ENCODE peak calls at places on chromosomes 16 and 17, in four cellular contexts. One of them, this sample, is unnamed.

GRCh38 chr17:48871551-48872351 is 20.8 kb upstream of the ATP5MC1 start:
- DNase-seq in AG04450: no peak
- DNase-seq in breast epithelium: no peak
- DNase-seq in stomach: peak; percentile 79
- DNase-seq in this sample: no peak

GRCh38 chr17:58956997-58957724 is 149.5 kb downstream of the TRIM37 start:
- DNase-seq in breast epithelium: no peak
- DNase-seq in AG04450: no peak
- DNase-seq in stomach: no peak
- DNase-seq in this sample: no peak

GRCh38 chr16:84277244-84277823 is 17.3 kb upstream of the WFDC1 start:
- DNase-seq in AG04450: no peak
- DNase-seq in breast epithelium: no peak
- DNase-seq in stomach: peak; percentile 77
- DNase-seq in this sample: peak; percentile 67

GRCh38 chr17:54029196-54029595 is 206.5 kb downstream of the KIF2B start:
- DNase-seq in stomach: no peak
- DNase-seq in AG04450: no peak
- DNase-seq in breast epithelium: no peak
- DNase-seq in this sample: no peak

GRCh38 chr16:50282010-50282538 is 15.7 kb downstream of the ADCY7 start:
- DNase-seq in stomach: peak; percentile 69
- DNase-seq in breast epithelium: peak; percentile 35
- DNase-seq in AG04450: no peak
- DNase-seq in this sample: peak; percentile 25

GRCh38 chr17:66805567-66805966 is 29.4 kb upstream of the CACNG5 start:
- DNase-seq in breast epithelium: no peak
- DNase-seq in stomach: no peak
- DNase-seq in AG04450: no peak
- DNase-seq in this sample: no peak

GRCh38 chr17:75625813-75626486 is 7.3 kb upstream of the SMIM5 start:
- DNase-seq in stomach: no peak
- DNase-seq in breast epithelium: no peak
- DNase-seq in AG04450: no peak
- DNase-seq in this sample: no peak

GRCh38 chr16:57224651-57225335 is 20.3 kb upstream of the ARL2BP start:
- DNase-seq in breast epithelium: no peak
- DNase-seq in AG04450: no peak
- DNase-seq in stomach: no peak
- DNase-seq in this sample: no peak

GRCh38 chr16:55000595-55000994 is 69.9 kb downstream of the IRX5 start:
- DNase-seq in breast epithelium: no peak
- DNase-seq in stomach: no peak
- DNase-seq in AG04450: no peak
- DNase-seq in this sample: no peak

GRCh38 chr16:85431431-85432124 is 181.5 kb upstream of the GSE1 start:
- DNase-seq in stomach: no peak
- DNase-seq in AG04450: no peak
- DNase-seq in breast epithelium: no peak
- DNase-seq in this sample: no peak

GRCh38 chr16:81729451-81729850 is 49.6 kb upstream of the PLCG2 start:
- DNase-seq in breast epithelium: no peak
- DNase-seq in stomach: no peak
- DNase-seq in AG04450: no peak
- DNase-seq in this sample: no peak

GRCh38 chr17:29619251-29619650 is 3.5 kb downstream of the CORO6 start:
- DNase-seq in breast epithelium: no peak
- DNase-seq in AG04450: no peak
- DNase-seq in stomach: no peak
- DNase-seq in this sample: no peak

GRCh38 chr16:68367034-68367433 is 56.2 kb downstream of the PRMT7 start:
- DNase-seq in AG04450: no peak
- DNase-seq in breast epithelium: no peak
- DNase-seq in stomach: peak; percentile 48
- DNase-seq in this sample: no peak

GRCh38 chr16:72921106-72921505 is 126.8 kb downstream of the ZFHX3 start:
- DNase-seq in stomach: no peak
- DNase-seq in breast epithelium: no peak
- DNase-seq in AG04450: no peak
- DNase-seq in this sample: no peak

GRCh38 chr17:70691150-70691549 is 521.8 kb downstream of the KCNJ2 start:
- DNase-seq in stomach: no peak
- DNase-seq in AG04450: no peak
- DNase-seq in breast epithelium: no peak
- DNase-seq in this sample: no peak

GRCh38 chr16:14364386-14365199 is 265.5 kb downstream of the PARN start:
- DNase-seq in stomach: peak; percentile 35
- DNase-seq in AG04450: peak; percentile 36
- DNase-seq in breast epithelium: no peak
- DNase-seq in this sample: no peak

GRCh38 chr17:64291268-64291851 is 28.3 kb upstream of the TEX2 start:
- DNase-seq in breast epithelium: no peak
- DNase-seq in stomach: no peak
- DNase-seq in AG04450: no peak
- DNase-seq in this sample: no peak

GRCh38 chr17:77924757-77925336 is 33.7 kb upstream of the TNRC6C start:
- DNase-seq in AG04450: no peak
- DNase-seq in stomach: peak; percentile 31
- DNase-seq in breast epithelium: peak; percentile 57
- DNase-seq in this sample: no peak

GRCh38 chr16:67291461-67291860 is 12.1 kb downstream of the PLEKHG4 start:
- DNase-seq in stomach: no peak
- DNase-seq in breast epithelium: no peak
- DNase-seq in AG04450: no peak
- DNase-seq in this sample: no peak

GRCh38 chr16:29729116-29729521 is 16.7 kb downstream of the C16orf54 start:
- DNase-seq in AG04450: peak; percentile 4
- DNase-seq in breast epithelium: no peak
- DNase-seq in stomach: no peak
- DNase-seq in this sample: no peak

GRCh38 chr16:57576429-57576870 is 34.0 kb downstream of the ADGRG5 start:
- DNase-seq in breast epithelium: peak; percentile 64
- DNase-seq in stomach: peak; percentile 87
- DNase-seq in AG04450: peak; percentile 30
- DNase-seq in this sample: peak; percentile 67

GRCh38 chr17:79834575-79835469 is 4.4 kb downstream of the CBX4 start:
- DNase-seq in AG04450: no peak
- DNase-seq in breast epithelium: no peak
- DNase-seq in stomach: no peak
- DNase-seq in this sample: no peak

GRCh38 chr17:61579382-61579781 is 11.6 kb downstream of the NACA2 start:
- DNase-seq in AG04450: no peak
- DNase-seq in breast epithelium: no peak
- DNase-seq in stomach: no peak
- DNase-seq in this sample: no peak

GRCh38 chr17:68627956-68628355 is 26.8 kb upstream of the FAM20A start:
- DNase-seq in stomach: peak; percentile 43
- DNase-seq in breast epithelium: no peak
- DNase-seq in AG04450: no peak
- DNase-seq in this sample: no peak

GRCh38 chr16:58651965-58652348 is 22.3 kb upstream of the CNOT1 start:
- DNase-seq in breast epithelium: no peak
- DNase-seq in AG04450: no peak
- DNase-seq in stomach: no peak
- DNase-seq in this sample: no peak

GRCh38 chr17:7383742-7384488 is 3.0 kb downstream of the TNK1 start:
- DNase-seq in AG04450: no peak
- DNase-seq in stomach: peak; percentile 34
- DNase-seq in breast epithelium: no peak
- DNase-seq in this sample: no peak
- H3K4me3 ChIP-seq in AG04450: peak overlapping the region; percentile 52
- H3K4me3 ChIP-seq in stomach: peak overlapping the region; percentile 43
- H3K4me3 ChIP-seq in breast epithelium: peak overlapping the region; percentile 55
- H3K4me3 ChIP-seq in this sample: peak overlapping the region; percentile 10

GRCh38 chr17:50177983-50178834 is 12.4 kb downstream of the SGCA start:
- DNase-seq in stomach: peak; percentile 79
- DNase-seq in AG04450: peak; percentile 92
- DNase-seq in breast epithelium: peak; percentile 86
- DNase-seq in this sample: peak; percentile 84
- H3K4me3 ChIP-seq in stomach: peak overlapping the region; percentile 9
- H3K4me3 ChIP-seq in AG04450: peak overlapping the region; percentile 4
- H3K4me3 ChIP-seq in breast epithelium: peak overlapping the region; percentile 54
- H3K4me3 ChIP-seq in this sample: no peak overlapping the region

GRCh38 chr17:21286066-21286770 is 1.7 kb downstream of the MAP2K3 start:
- DNase-seq in breast epithelium: peak; percentile 89
- DNase-seq in AG04450: peak; percentile 96
- DNase-seq in stomach: peak; percentile 91
- DNase-seq in this sample: peak; percentile 83
- H3K4me3 ChIP-seq in breast epithelium: peak overlapping the region; percentile 86
- H3K4me3 ChIP-seq in AG04450: peak overlapping the region; percentile 86
- H3K4me3 ChIP-seq in stomach: peak overlapping the region; percentile 96
- H3K4me3 ChIP-seq in this sample: peak overlapping the region; percentile 82

GRCh38 chr17:41797377-41797776 is 10.9 kb upstream of the JUP start:
- DNase-seq in breast epithelium: no peak
- DNase-seq in AG04450: no peak
- DNase-seq in stomach: no peak
- DNase-seq in this sample: no peak

GRCh38 chr17:41792835-41793748 is 6.6 kb upstream of the JUP start:
- DNase-seq in stomach: peak; percentile 83
- DNase-seq in AG04450: no peak
- DNase-seq in breast epithelium: peak; percentile 87
- DNase-seq in this sample: peak; percentile 61

GRCh38 chr17:41794603-41794975 is 8.1 kb upstream of the JUP start:
- DNase-seq in AG04450: no peak
- DNase-seq in stomach: no peak
- DNase-seq in breast epithelium: no peak
- DNase-seq in this sample: no peak

GRCh38 chr17:41796066-41796895 is 9.8 kb upstream of the JUP start:
- DNase-seq in stomach: no peak
- DNase-seq in AG04450: no peak
- DNase-seq in breast epithelium: no peak
- DNase-seq in this sample: no peak

GRCh38 chr17:41793749-41794602 is 7.5 kb upstream of the JUP start:
- DNase-seq in AG04450: no peak
- DNase-seq in breast epithelium: no peak
- DNase-seq in stomach: no peak
- DNase-seq in this sample: no peak
- H3K4me3 ChIP-seq in AG04450: no peak overlapping the region
- H3K4me3 ChIP-seq in breast epithelium: peak overlapping the region; percentile 44
- H3K4me3 ChIP-seq in stomach: no peak overlapping the region
- H3K4me3 ChIP-seq in this sample: no peak overlapping the region

DNA sequence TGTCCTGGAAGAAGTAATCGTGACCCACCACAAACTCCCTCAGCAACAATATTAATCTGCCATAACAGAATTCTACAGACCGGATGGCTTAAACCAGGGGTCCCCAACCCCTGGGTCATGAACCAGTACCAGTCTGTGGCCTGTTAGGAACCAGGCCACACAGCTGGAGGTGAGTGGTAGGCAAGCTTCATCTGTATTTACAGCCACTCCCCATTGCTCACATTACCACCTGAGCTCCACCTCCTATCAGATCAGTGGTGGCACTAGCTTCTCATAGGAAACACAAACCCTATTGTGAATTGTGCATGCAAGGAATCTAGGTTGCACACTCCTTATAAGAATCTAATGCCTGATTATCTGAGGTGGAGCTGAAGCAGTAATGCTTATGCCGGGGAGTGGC is 74.4 kb downstream of the NOG start:
- DNase-seq in AG04450: no peak
- DNase-seq in stomach: no peak
- DNase-seq in breast epithelium: no peak
- DNase-seq in this sample: no peak
- H3K4me3 ChIP-seq in AG04450: no peak overlapping the region
- H3K4me3 ChIP-seq in stomach: no peak overlapping the region
- H3K4me3 ChIP-seq in breast epithelium: no peak overlapping the region
- H3K4me3 ChIP-seq in this sample: no peak overlapping the region

GRCh38 chr17:36675250-36675649 is 73.9 kb downstream of the MRM1 start:
- DNase-seq in stomach: no peak
- DNase-seq in breast epithelium: no peak
- DNase-seq in AG04450: no peak
- DNase-seq in this sample: no peak
- H3K4me3 ChIP-seq in stomach: no peak overlapping the region
- H3K4me3 ChIP-seq in breast epithelium: no peak overlapping the region
- H3K4me3 ChIP-seq in AG04450: no peak overlapping the region
- H3K4me3 ChIP-seq in this sample: no peak overlapping the region

GRCh38 chr17:7589204-7589868 is 558 bp downstream of the SOX15 start:
- DNase-seq in stomach: peak; percentile 86
- DNase-seq in AG04450: no peak
- DNase-seq in breast epithelium: peak; percentile 79
- DNase-seq in this sample: peak; percentile 86

GRCh38 chr17:7589891-7590611 is at the start of gene SOX15:
- DNase-seq in breast epithelium: no peak
- DNase-seq in stomach: no peak
- DNase-seq in AG04450: no peak
- DNase-seq in this sample: peak; percentile 70

GRCh38 chr17:7587420-7587786 is 2.5 kb downstream of the SOX15 start:
- DNase-seq in AG04450: peak; percentile 91
- DNase-seq in stomach: no peak
- DNase-seq in breast epithelium: no peak
- DNase-seq in this sample: no peak

GRCh38 chr17:7587831-7588230 is 2.1 kb downstream of the SOX15 start:
- DNase-seq in stomach: no peak
- DNase-seq in breast epithelium: no peak
- DNase-seq in AG04450: no peak
- DNase-seq in this sample: no peak

DNA sequence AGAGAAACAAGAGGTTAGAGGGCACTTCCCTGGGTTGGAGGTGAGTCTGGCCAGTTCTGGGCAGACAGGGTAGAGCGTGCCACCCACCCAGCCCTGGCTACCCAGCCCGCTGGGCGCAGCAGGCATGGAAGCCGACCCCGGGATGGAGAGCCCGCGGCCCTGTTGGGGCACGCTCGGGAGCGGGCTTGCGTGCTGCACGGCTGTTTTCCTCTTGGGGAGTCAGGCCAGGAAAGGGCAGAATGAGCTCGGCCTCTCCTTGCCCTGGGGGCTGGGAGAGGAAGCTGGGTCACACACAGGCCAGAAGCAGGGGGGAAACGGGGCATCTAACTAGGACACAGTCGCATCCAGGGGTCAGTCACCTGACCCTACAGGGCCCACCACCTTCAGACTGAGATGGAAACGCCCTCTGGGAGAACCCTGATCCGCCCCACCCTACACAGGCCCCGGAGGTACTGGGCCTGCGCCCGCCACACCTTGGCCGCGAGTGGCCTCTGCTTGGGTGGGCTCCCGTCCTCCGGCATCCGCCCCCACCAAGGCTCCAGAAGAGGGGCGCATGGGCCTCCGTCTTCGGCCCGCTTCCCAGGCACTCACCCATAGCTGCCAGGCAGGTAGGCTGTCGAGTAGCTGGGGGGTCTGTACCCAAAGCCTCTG is 1.2 kb downstream of the SOX15 start:
- DNase-seq in stomach: no peak
- DNase-seq in breast epithelium: no peak
- DNase-seq in AG04450: no peak
- DNase-seq in this sample: no peak
- H3K4me3 ChIP-seq in stomach: peak overlapping the region; percentile 55
- H3K4me3 ChIP-seq in breast epithelium: peak overlapping the region; percentile 79
- H3K4me3 ChIP-seq in AG04450: peak overlapping the region; percentile 34
- H3K4me3 ChIP-seq in this sample: peak overlapping the region; percentile 44

GRCh38 chr16:1545044-1545736 is 11.7 kb downstream of the TMEM204 start:
- DNase-seq in stomach: no peak
- DNase-seq in breast epithelium: no peak
- DNase-seq in AG04450: no peak
- DNase-seq in this sample: peak; percentile 78
- H3K4me3 ChIP-seq in stomach: peak overlapping the region; percentile 13
- H3K4me3 ChIP-seq in breast epithelium: peak overlapping the region; percentile 40
- H3K4me3 ChIP-seq in AG04450: no peak overlapping the region
- H3K4me3 ChIP-seq in this sample: no peak overlapping the region

This sample was measured in prostate gland.